ENCODE peak calls at places on chromosomes 11 and 22, in nine cellular contexts. N, Q, R, T, E, S, L, K and G are unnamed samples.

GRCh38 chr11:84142411-84142810 is 856.2 kb upstream of the CCDC90B start:
- DNase-seq in Q (no peak), S (no peak), L (no peak), E (no peak), N (no peak), R (no peak), K (no peak), T (no peak), G (no peak)

GRCh38 chr11:58546841-58547240 is 28.8 kb downstream of the LPXN start:
- DNase-seq in K (no peak), R (no peak), Q (no peak), L (no peak), S (no peak), E (no peak), T (no peak), N (no peak), G (no peak)

GRCh38 chr11:68297812-68298658 is 14.4 kb upstream of the LRP5 start:
- DNase-seq in S (peak; percentile 52), L (peak; percentile 70), T (peak; percentile 95), N (peak; percentile 82), Q (peak; percentile 87), R (peak; percentile 22), E (peak; percentile 94), K (peak; percentile 90), G (peak; percentile 53)

GRCh38 chr11:50174189-50174588 is 141.5 kb downstream of the OR4C45 start:
- DNase-seq in E (no peak), L (no peak), Q (no peak), K (no peak), R (no peak), N (no peak), T (no peak), S (no peak), G (no peak)

GRCh38 chr11:117618956-117619355 is 178.1 kb downstream of the DSCAML1 start:
- DNase-seq in Q (no peak), T (no peak), E (no peak), S (no peak), K (no peak), L (no peak), N (no peak), R (no peak), G (no peak)

GRCh38 chr11:94882931-94883330 is 90.4 kb downstream of the CWC15 start:
- DNase-seq in R (no peak), T (no peak), Q (no peak), S (no peak), N (no peak), K (no peak), L (no peak), E (no peak), G (no peak)

GRCh38 chr11:116114198-116114651 is 610.0 kb upstream of the CADM1 start:
- DNase-seq in T (no peak), R (no peak), L (no peak), K (no peak), E (no peak), N (no peak), Q (no peak), S (no peak), G (no peak)

GRCh38 chr22:44046485-44047141 is 22.5 kb downstream of the PARVB start:
- DNase-seq in S (no peak), K (peak; percentile 74), N (no peak), L (no peak), Q (no peak), T (no peak), R (no peak), E (no peak), G (no peak)

GRCh38 chr11:76604652-76605241 is 65.8 kb downstream of the LRRC32 start:
- DNase-seq in N (no peak), T (no peak), L (no peak), K (no peak), Q (peak; percentile 49), E (peak; percentile 52), S (no peak), R (no peak), G (no peak)

GRCh38 chr11:5808500-5809121 is at the start of gene OR52N2:
- DNase-seq in K (peak; percentile 20), T (peak; percentile 82), N (peak; percentile 20), Q (peak; percentile 68), S (peak; percentile 61), E (peak; percentile 54), R (peak; percentile 7), L (peak; percentile 88), G (peak; percentile 63)

GRCh38 chr22:37383342-37383741 is 43.9 kb downstream of the ELFN2 start:
- DNase-seq in K (no peak), Q (no peak), R (no peak), S (no peak), L (no peak), E (no peak), T (no peak), N (no peak), G (no peak)

DNA sequence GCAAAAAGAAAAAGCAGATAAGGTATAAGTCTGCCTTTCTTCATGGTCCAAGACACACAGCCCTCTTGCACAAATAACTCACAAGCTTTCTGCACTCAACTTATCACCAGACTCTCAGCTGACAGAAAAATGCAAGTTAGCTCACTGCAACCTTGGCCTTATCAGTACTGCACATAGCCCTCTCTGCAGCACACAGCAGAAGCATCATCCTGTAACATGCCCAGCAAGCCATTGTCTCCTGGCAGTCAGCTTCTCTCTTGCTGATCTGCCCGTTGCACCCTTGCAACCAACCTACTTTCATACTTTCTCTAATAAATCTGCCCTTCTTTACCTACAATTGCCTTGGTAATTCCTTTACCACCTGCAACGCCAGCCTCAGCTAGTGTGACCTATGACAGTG is 5.8 kb downstream of the ZBTB44 start:
- DNase-seq in Q (no peak), L (no peak), E (no peak), S (no peak), T (no peak), R (no peak), N (no peak), K (no peak), G (no peak)
- H3K4me3 ChIP-seq in Q (no peak overlapping the region), L (no peak overlapping the region), E (no peak overlapping the region), S (no peak overlapping the region), T (no peak overlapping the region), R (no peak overlapping the region), N (no peak overlapping the region), K (no peak overlapping the region), G (no peak overlapping the region)

DNA sequence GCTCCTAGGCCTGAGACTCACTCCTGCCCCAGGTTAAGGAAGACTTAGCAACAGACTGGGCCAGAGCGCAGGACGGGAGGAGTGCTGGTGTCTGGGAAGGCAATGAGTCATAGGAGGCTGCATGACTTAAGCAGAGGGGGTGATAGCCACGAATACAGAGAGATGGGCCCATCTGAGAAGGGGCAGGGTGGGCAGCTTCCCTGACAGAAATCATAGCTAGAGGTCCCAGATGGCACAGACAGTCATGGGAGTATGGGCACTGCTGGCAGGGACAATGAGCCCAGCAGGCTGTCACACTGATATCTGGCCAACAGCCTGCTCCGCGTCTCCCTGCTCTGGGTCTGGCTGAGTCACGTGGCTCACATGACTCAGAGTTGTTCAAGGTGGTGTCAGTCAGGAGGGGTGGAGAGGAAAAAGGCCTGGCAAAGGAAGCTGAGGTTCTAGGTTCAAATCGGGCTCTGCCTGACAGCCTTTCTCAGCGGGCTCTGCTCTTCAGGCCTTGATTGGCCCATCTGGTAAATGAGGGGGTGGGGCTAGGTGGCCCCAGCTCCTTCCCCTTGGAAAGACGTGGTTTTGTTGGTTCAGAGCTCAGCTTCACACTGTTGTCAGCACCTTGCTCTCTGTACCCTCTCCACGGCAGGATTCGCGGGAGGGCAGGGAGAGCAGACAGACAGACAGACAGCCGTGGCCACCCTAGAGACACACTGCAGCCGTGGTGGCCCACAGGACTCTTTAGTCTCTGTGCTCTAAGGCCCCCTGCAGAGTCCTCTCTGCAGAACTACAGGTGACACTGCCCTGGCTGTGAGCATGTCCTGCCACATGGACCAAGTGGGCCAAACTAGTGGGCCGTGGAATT is 47.8 kb downstream of the DBX1 start:
- DNase-seq in K (peak; percentile 84), E (peak; percentile 87), Q (peak; percentile 79), L (peak; percentile 38), R (no peak), S (peak; percentile 82), N (peak; percentile 90), T (no peak), G (peak; percentile 68)
- H3K27ac ChIP-seq in K (peak overlapping the region; percentile 30), E (no peak overlapping the region), Q (peak overlapping the region; percentile 84), L (no peak overlapping the region), R (peak overlapping the region; percentile 88), S (peak overlapping the region; percentile 39), N (peak overlapping the region; percentile 98), T (no peak overlapping the region), G (peak overlapping the region; percentile 60)

DNA sequence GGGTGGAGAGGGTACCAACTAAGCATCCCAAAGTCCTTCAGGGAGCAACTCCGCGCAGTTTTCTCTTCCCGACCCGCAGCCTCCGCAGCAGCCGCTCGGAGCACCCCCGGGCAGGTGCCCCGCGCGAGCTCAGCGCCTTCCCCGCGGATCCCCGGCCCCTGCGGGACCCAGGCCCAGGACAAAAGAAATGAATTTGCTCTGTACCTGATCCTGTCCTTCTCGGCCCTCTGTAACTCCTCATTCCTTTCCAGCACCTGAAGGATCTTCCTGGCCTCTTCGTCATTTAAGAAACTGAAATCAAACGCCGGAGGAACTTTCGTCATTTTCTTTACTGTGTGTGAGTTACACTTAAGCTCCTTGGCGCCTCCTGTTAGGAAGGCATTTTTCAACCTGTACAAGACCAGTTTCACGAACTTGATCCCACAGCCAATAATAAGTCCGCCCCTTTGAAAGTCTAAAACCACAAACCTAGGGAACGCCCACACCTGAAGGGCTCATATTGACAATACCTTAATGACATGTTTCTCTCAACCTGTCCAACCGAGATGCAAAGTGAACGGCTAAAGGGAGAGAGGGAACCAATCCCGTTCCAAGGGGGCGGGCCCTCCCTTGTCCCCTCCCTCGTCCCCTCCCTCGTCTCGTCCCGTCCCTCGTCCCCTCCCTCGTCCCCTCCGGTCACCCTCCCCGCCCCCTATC is at the start of gene EXPH5:
- DNase-seq in N (peak; percentile 71), E (peak; percentile 95), Q (peak; percentile 82), T (peak; percentile 93), L (peak; percentile 55), S (peak; percentile 99), R (peak; percentile 23), K (peak; percentile 96), G (peak; percentile 96)
- TF ChIP-seq POLR2A in N (no peak), E (peak; percentile 74), Q (peak; percentile 51), T (no peak), L (peak; percentile 58), S (peak; percentile 70), R (peak; percentile 63), K (peak; percentile 81), G (peak; percentile 85)

DNA sequence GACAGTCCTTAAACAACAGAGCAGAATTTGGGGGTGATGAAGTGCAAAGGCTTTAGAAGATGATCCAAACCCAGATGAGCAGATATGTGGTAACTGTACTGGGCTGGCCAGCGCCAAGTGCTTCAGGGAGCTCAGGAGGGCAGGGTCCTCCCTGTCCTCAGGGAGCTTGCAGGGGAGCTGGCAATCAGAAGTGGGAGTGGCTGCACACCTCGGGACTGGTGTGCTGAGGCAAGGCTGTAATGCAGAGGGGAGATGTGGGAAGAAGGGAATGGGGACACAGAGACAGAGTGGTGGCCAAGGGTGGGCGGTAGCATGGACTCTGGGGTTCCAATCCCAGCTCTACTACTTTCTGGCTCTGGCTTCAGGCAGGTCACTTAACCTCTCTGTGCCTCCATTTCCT is 235.6 kb upstream of the NCAM1 start:
- DNase-seq in E (no peak), N (no peak), K (no peak), L (no peak), Q (no peak), T (no peak), R (no peak), S (no peak), G (no peak)
- H3K4me3 ChIP-seq in E (no peak overlapping the region), N (no peak overlapping the region), K (no peak overlapping the region), L (no peak overlapping the region), Q (no peak overlapping the region), T (no peak overlapping the region), R (no peak overlapping the region), S (no peak overlapping the region), G (no peak overlapping the region)